ENCODE peak calls at places on chromosomes 3 and 15, in seven cellular contexts. Y, U, E, S, V, M and T are unnamed samples.

GRCh38 chr3:4999626-5000184 is 20.5 kb downstream of the BHLHE40 start:
- DNase-seq in E (no peak), M (no peak), U (no peak), S (no peak), V (no peak), Y (no peak), T (no peak)

GRCh38 chr15:92097473-92098178 is 244.1 kb downstream of the SLCO3A1 start:
- DNase-seq in M (peak; percentile 40), V (peak; percentile 58), S (peak; percentile 44), Y (no peak), U (no peak), E (no peak), T (peak; percentile 78)

GRCh38 chr3:98329392-98330124 is 24.1 kb upstream of the OR5K4 start:
- DNase-seq in Y (peak; percentile 44), E (no peak), M (peak; percentile 37), S (peak; percentile 41), U (peak; percentile 29), V (no peak), T (peak; percentile 19)

GRCh38 chr3:172707967-172708366 is 2.9 kb downstream of the NCEH1 start:
- DNase-seq in S (no peak), Y (peak; percentile 45), E (no peak), V (no peak), U (no peak), M (no peak), T (no peak)

GRCh38 chr3:157782236-157782635 is 279.0 kb upstream of the VEPH1 start:
- DNase-seq in E (no peak), M (no peak), V (no peak), U (no peak), Y (no peak), S (no peak), T (no peak)

GRCh38 chr15:50358805-50359204 is 3.8 kb upstream of the GABPB1 start:
- DNase-seq in M (no peak), S (peak; percentile 30), V (no peak), U (no peak), Y (no peak), E (no peak), T (peak; percentile 55)

GRCh38 chr3:192038726-192039125 is 577.8 kb downstream of the PYDC2 start:
- DNase-seq in S (no peak), E (no peak), V (no peak), U (no peak), M (no peak), Y (no peak), T (no peak)

GRCh38 chr15:59456114-59456513 is 18.1 kb downstream of the FAM81A start:
- DNase-seq in E (no peak), U (no peak), Y (peak; percentile 67), V (peak; percentile 74), S (no peak), M (peak; percentile 46), T (no peak)

GRCh38 chr3:66401157-66401550 is 99.7 kb downstream of the LRIG1 start:
- DNase-seq in U (no peak), V (peak; percentile 4), S (no peak), M (no peak), Y (no peak), E (peak; percentile 31), T (no peak)

GRCh38 chr3:142984255-142984654 is 17.1 kb upstream of the U2SURP start:
- DNase-seq in M (no peak), S (no peak), U (no peak), V (no peak), Y (no peak), E (no peak), T (no peak)

GRCh38 chr15:39140060-39140604 is 440.7 kb upstream of the THBS1 start:
- DNase-seq in U (no peak), V (no peak), E (no peak), M (no peak), S (no peak), Y (peak; percentile 73), T (no peak)

GRCh38 chr15:25067725-25068309 is 113.0 kb downstream of the SNRPN start:
- DNase-seq in S (no peak), V (no peak), E (no peak), U (no peak), Y (no peak), M (no peak), T (no peak)
- H3K36me3 ChIP-seq in S (peaks cover 93% of the 10 kb centered on the region), V (no peaks in the 10 kb centered on the region), E (peaks cover 99% of the 10 kb centered on the region), U (peaks cover 98% of the 10 kb centered on the region), Y (no peaks in the 10 kb centered on the region), M (peaks cover 36% of the 10 kb centered on the region), T (peaks cover 97% of the 10 kb centered on the region)

GRCh38 chr3:146446026-146446425 is 23.3 kb downstream of the PLSCR2 start:
- DNase-seq in M (no peak), S (no peak), V (no peak), Y (no peak), E (no peak), U (no peak), T (no peak)

GRCh38 chr3:146454796-146455195 is 14.6 kb downstream of the PLSCR2 start:
- DNase-seq in S (no peak), E (no peak), Y (no peak), U (no peak), M (no peak), V (no peak), T (no peak)

GRCh38 chr3:146449584-146449983 is 19.8 kb downstream of the PLSCR2 start:
- DNase-seq in Y (no peak), U (no peak), M (no peak), V (no peak), S (no peak), E (no peak), T (no peak)

DNA sequence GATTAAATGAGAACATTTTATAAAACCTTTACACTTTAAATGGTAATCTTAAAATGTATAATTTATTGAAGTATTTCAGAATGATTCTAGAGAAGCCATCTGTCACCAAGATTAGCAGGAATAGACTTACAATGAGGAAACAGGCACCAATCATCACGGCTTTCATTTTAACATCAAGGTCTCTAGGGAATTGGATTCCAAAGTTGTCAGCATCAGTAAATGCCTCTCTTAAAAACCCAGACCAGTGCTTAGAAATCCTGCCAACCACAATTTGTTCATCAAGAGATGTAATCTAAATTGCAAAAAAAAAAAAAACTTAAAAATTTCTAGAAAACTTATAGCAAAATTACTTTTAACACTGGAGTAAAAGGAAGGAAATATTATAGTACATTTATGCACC is 20.3 kb downstream of the PLSCR2 start:
- DNase-seq in V (no peak), E (no peak), M (no peak), Y (no peak), S (no peak), U (no peak), T (no peak)
- H3K36me3 ChIP-seq in V (no peaks in the 10 kb centered on the region), E (no peaks in the 10 kb centered on the region), M (no peaks in the 10 kb centered on the region), Y (no peaks in the 10 kb centered on the region), S (no peaks in the 10 kb centered on the region), U (no peaks in the 10 kb centered on the region), T (no peaks in the 10 kb centered on the region)

GRCh38 chr15:43776101-43776717 is 557 bp downstream of the ELL3 start:
- DNase-seq in Y (no peak), M (peak; percentile 47), U (no peak), S (no peak), V (peak; percentile 74), E (no peak), T (peak; percentile 76)

GRCh38 chr15:43775411-43775965 is 1.3 kb downstream of the ELL3 start:
- DNase-seq in V (peak; percentile 87), M (peak; percentile 71), Y (peak; percentile 39), E (peak; percentile 76), U (no peak), S (peak; percentile 79), T (peak; percentile 65)

GRCh38 chr15:43776718-43777292 is at the start of gene ELL3:
- DNase-seq in Y (peak; percentile 57), E (peak; percentile 88), M (peak; percentile 81), S (no peak), U (peak; percentile 69), V (peak; percentile 95), T (peak; percentile 88)

GRCh38 chr15:43777293-43777819 is 590 bp upstream of the ELL3 start:
- DNase-seq in M (peak; percentile 83), S (no peak), V (peak; percentile 91), U (peak; percentile 79), E (peak; percentile 93), Y (peak; percentile 57), T (peak; percentile 83)

GRCh38 chr15:43779016-43779415 is 2.2 kb upstream of the ELL3 start:
- DNase-seq in E (no peak), S (no peak), U (no peak), V (no peak), Y (no peak), M (no peak), T (no peak)
- H3K36me3 ChIP-seq in E (peaks cover 2% of the 10 kb centered on the region), S (peaks cover 2% of the 10 kb centered on the region), U (no peaks in the 10 kb centered on the region), V (no peaks in the 10 kb centered on the region), Y (no peaks in the 10 kb centered on the region), M (no peaks in the 10 kb centered on the region), T (no peaks in the 10 kb centered on the region)

GRCh38 chr3:179495483-179495882 is 44.2 kb upstream of the GNB4 start:
- DNase-seq in M (no peak), Y (no peak), S (no peak), E (no peak), U (no peak), V (no peak), T (no peak)

GRCh38 chr3:179488213-179488612 is 36.9 kb upstream of the GNB4 start:
- DNase-seq in E (no peak), M (no peak), S (no peak), V (no peak), U (no peak), Y (no peak), T (no peak)

DNA sequence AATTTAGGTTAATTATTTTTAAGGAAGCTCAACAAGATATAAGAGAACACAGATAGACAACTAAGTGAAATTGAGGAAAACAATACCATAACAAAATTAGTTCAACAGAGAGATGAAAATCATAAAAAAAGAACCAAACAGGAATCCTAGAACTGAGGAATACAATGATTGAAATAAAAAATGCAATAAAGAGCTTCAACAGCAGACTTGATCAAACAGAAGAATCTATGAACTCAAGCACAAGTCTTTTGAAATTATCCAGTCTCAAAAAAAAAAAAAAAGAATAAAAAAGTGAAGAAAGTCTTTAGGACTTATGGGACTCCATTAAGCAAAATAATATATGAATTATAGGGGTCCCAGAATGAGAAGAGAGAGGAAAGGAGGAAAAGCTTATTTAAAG is 42.0 kb upstream of the GNB4 start:
- DNase-seq in S (no peak), Y (no peak), U (no peak), V (no peak), E (no peak), M (no peak), T (no peak)
- H3K36me3 ChIP-seq in S (no peaks in the 10 kb centered on the region), Y (no peaks in the 10 kb centered on the region), U (no peaks in the 10 kb centered on the region), V (no peaks in the 10 kb centered on the region), E (no peaks in the 10 kb centered on the region), M (no peaks in the 10 kb centered on the region), T (no peaks in the 10 kb centered on the region)